ENCODE peak calls at places on chromosomes 4 and X, in ten cellular contexts. R is foreskin melanocyte; B is osteocyte; Q is lung microvascular endothelial cell; O is fibroblast of mammary gland; Z is epithelial cell of esophagus; K is activated CD8-positive, alpha-beta memory T cell treated with anti-CD3 and anti-CD28 coated beads for 24 hours; P is GM23248; A is T-helper 9 cell; X is A172. W is an unnamed sample.

GRCh38 chr4:7430368-7430964 is 4.3 kb downstream of the PSAPL1 start:
- DNase-seq in R (no peak), B (no peak), Q (no peak), O (no peak), Z (no peak), K (no peak), P (no peak), A (no peak), X (peak), W (no peak)

GRCh38 chrX:114344756-114345155 is 239.1 kb upstream of the HTR2C start:
- DNase-seq in R (peak), B (no peak), Q (peak), O (peak), Z (peak), K (no peak), P (peak), A (no peak), X (peak), W (no peak)

GRCh38 chr4:100428051-100428450 is 89.8 kb downstream of the EMCN start:
- DNase-seq in R (no peak), B (no peak), Q (peak), O (peak), Z (peak), K (no peak), P (peak), A (no peak), X (peak), W (no peak)

GRCh38 chrX:69539437-69539836 is 35.3 kb downstream of the NALF2 start:
- DNase-seq in R (no peak), B (no peak), Q (no peak), O (no peak), Z (no peak), K (no peak), P (no peak), A (no peak), X (no peak), W (no peak)

GRCh38 chr4:171847751-171848150 is 34.5 kb downstream of the GALNTL6 start:
- DNase-seq in R (no peak), B (no peak), Q (no peak), O (peak), Z (peak), K (no peak), P (peak), A (no peak), X (no peak), W (no peak)

GRCh38 chr4:159764343-159764952 is 661.6 kb downstream of the RAPGEF2 start:
- DNase-seq in R (peak), B (no peak), Q (peak), O (peak), Z (peak), K (no peak), P (peak), A (no peak), X (peak), W (no peak)

GRCh38 chr4:141307241-141307689 is 86.6 kb downstream of the ZNF330 start:
- DNase-seq in R (peak), B (no peak), Q (peak), O (peak), Z (peak), K (peak), P (peak), A (peak), X (peak), W (peak)

GRCh38 chrX:1222511-1223252 is 10.2 kb upstream of the CRLF2 start:
- DNase-seq in R (no peak), B (no peak), Q (no peak), O (peak), Z (peak), K (no peak), P (peak), A (no peak), X (peak), W (no peak)

GRCh38 chr4:71237626-71238025 is 101.2 kb upstream of the SLC4A4 start:
- DNase-seq in R (no peak), B (no peak), Q (no peak), O (no peak), Z (no peak), K (no peak), P (no peak), A (no peak), X (no peak), W (no peak)

GRCh38 chrX:9492901-9493300 is 28.0 kb downstream of the TBL1X start:
- DNase-seq in R (no peak), B (no peak), Q (no peak), O (no peak), Z (no peak), K (no peak), P (no peak), A (no peak), X (no peak), W (no peak)

GRCh38 chrX:47489507-47490275 is 6.7 kb upstream of the ZNF41 start:
- DNase-seq in R (no peak), B (peak), Q (no peak), O (no peak), Z (no peak), K (no peak), P (no peak), A (no peak), X (no peak), W (no peak)

GRCh38 chr4:151955721-151956340 is 195.0 kb upstream of the GATB start:
- DNase-seq in R (no peak), B (no peak), Q (no peak), O (peak), Z (peak), K (no peak), P (peak), A (no peak), X (peak), W (no peak)

GRCh38 chrX:132497432-132497831 is 8.6 kb upstream of the MBNL3 start:
- DNase-seq in R (no peak), B (no peak), Q (no peak), O (no peak), Z (no peak), K (no peak), P (no peak), A (no peak), X (no peak), W (no peak)

GRCh38 chr4:14096406-14096965 is 469.0 kb upstream of the BOD1L1 start:
- DNase-seq in R (no peak), B (no peak), Q (no peak), O (peak), Z (no peak), K (no peak), P (peak), A (no peak), X (no peak), W (no peak)

GRCh38 chr4:39369301-39369700 is 3.1 kb upstream of the RFC1 start:
- DNase-seq in R (no peak), B (no peak), Q (no peak), O (no peak), Z (no peak), K (no peak), P (no peak), A (no peak), X (no peak), W (no peak)

GRCh38 chrX:118569676-118570075 is 74.1 kb downstream of the DOCK11 start:
- DNase-seq in R (peak), B (no peak), Q (no peak), O (peak), Z (peak), K (no peak), P (no peak), A (no peak), X (no peak), W (peak)

GRCh38 chr4:14520171-14520570 is 482.1 kb upstream of the CPEB2 start:
- DNase-seq in R (no peak), B (no peak), Q (no peak), O (peak), Z (peak), K (no peak), P (no peak), A (no peak), X (peak), W (no peak)

GRCh38 chr4:23789765-23790164 is 100.1 kb downstream of the PPARGC1A start:
- DNase-seq in R (peak), B (peak), Q (no peak), O (peak), Z (peak), K (no peak), P (peak), A (no peak), X (peak), W (no peak)

GRCh38 chr4:48360285-48360965 is 19.1 kb downstream of the SLAIN2 start:
- DNase-seq in R (peak), B (no peak), Q (peak), O (peak), Z (peak), K (no peak), P (peak), A (no peak), X (no peak), W (no peak)

GRCh38 chrX:149512225-149512885 is 7.2 kb upstream of the IDS start:
- DNase-seq in R (peak), B (no peak), Q (peak), O (peak), Z (peak), K (peak), P (peak), A (peak), X (peak), W (peak)

GRCh38 chr4:24701683-24702082 is 93.7 kb upstream of the SOD3 start:
- DNase-seq in R (no peak), B (no peak), Q (no peak), O (no peak), Z (no peak), K (no peak), P (no peak), A (no peak), X (no peak), W (no peak)

GRCh38 chr4:56148428-56148827 is 199.7 kb downstream of the CEP135 start:
- DNase-seq in R (no peak), B (no peak), Q (no peak), O (peak), Z (peak), K (no peak), P (peak), A (no peak), X (no peak), W (no peak)

GRCh38 chrX:107450823-107451509 is 1.5 kb downstream of the FRMPD3 start:
- DNase-seq in R (no peak), B (no peak), Q (no peak), O (peak), Z (no peak), K (peak), P (peak), A (no peak), X (no peak), W (no peak)

GRCh38 chr4:123055943-123056342 is 133.5 kb upstream of the NUDT6 start:
- DNase-seq in R (no peak), B (no peak), Q (peak), O (peak), Z (peak), K (no peak), P (peak), A (no peak), X (no peak), W (no peak)

GRCh38 chrX:150036181-150036580 is 97.9 kb upstream of the EOLA2 start:
- DNase-seq in R (no peak), B (no peak), Q (peak), O (peak), Z (peak), K (no peak), P (peak), A (no peak), X (peak), W (no peak)

GRCh38 chr4:86521373-86521969 is 72.6 kb upstream of the PTPN13 start:
- DNase-seq in R (no peak), B (no peak), Q (no peak), O (no peak), Z (no peak), K (no peak), P (no peak), A (no peak), X (no peak), W (no peak)

GRCh38 chrX:13658602-13659001 is 5.7 kb downstream of the TCEANC start:
- DNase-seq in R (no peak), B (no peak), Q (peak), O (peak), Z (peak), K (no peak), P (peak), A (no peak), X (peak), W (peak)

GRCh38 chrX:85243761-85244410 is at the start of the genes SATL1 and ZNF711:
- DNase-seq in R (no peak), B (peak), Q (peak), O (peak), Z (peak), K (peak), P (peak), A (no peak), X (no peak), W (no peak)

GRCh38 chr4:119598521-119598920 is 30.1 kb downstream of the PDE5A start:
- DNase-seq in R (no peak), B (no peak), Q (no peak), O (no peak), Z (no peak), K (no peak), P (no peak), A (no peak), X (no peak), W (no peak)